ENCODE peak calls at places on chromosomes 6 and 20, in four cellular contexts. T is left ventricle myocardium inferior, E is right cardiac atrium, U is coronary artery. J is an unnamed sample.

GRCh38 chr20:36344517-36345132 is 38.5 kb downstream of the DLGAP4 start:
- DNase-seq in T (peak), E (peak), U (no peak), J (no peak)

GRCh38 chr6:169172435-169172834 is 81.2 kb downstream of the THBS2 start:
- DNase-seq in T (no peak), E (peak), U (peak), J (peak)

GRCh38 chr6:39377530-39377929 is 55.0 kb upstream of the KCNK16 start:
- DNase-seq in T (peak), E (peak), U (no peak), J (no peak)

GRCh38 chr20:11178946-11179654 is 505.3 kb upstream of the JAG1 start:
- DNase-seq in T (no peak), E (no peak), U (no peak), J (no peak)

GRCh38 chr6:98777762-98778161 is 56.6 kb upstream of the POU3F2 start:
- DNase-seq in T (no peak), E (no peak), U (no peak), J (no peak)

GRCh38 chr20:5095931-5096330 is 23.8 kb downstream of the PCNA start:
- DNase-seq in T (no peak), E (no peak), U (peak), J (no peak)

GRCh38 chr6:54282186-54282585 is 26.1 kb upstream of the TINAG start:
- DNase-seq in T (no peak), E (no peak), U (no peak), J (no peak)

GRCh38 chr6:154435400-154435945 is 75.0 kb downstream of the CNKSR3 start:
- DNase-seq in T (no peak), E (no peak), U (no peak), J (no peak)

GRCh38 chr20:11248691-11249178 is 574.9 kb upstream of the JAG1 start:
- DNase-seq in T (no peak), E (no peak), U (no peak), J (no peak)

GRCh38 chr6:147716434-147716833 is 207.9 kb downstream of the SAMD5 start:
- DNase-seq in T (no peak), E (no peak), U (no peak), J (no peak)

GRCh38 chr6:106186714-106187113 is 100.6 kb downstream of the PRDM1 start:
- DNase-seq in T (no peak), E (no peak), U (no peak), J (no peak)

GRCh38 chr20:49372095-49372734 is 94.4 kb upstream of the ZNFX1 start:
- DNase-seq in T (no peak), E (no peak), U (no peak), J (no peak)

GRCh38 chr6:138371720-138372119 is 6.0 kb upstream of the SMIM28 start:
- DNase-seq in T (no peak), E (no peak), U (no peak), J (no peak)

GRCh38 chr20:64053841-64054661 is 4.6 kb upstream of the SOX18 start:
- DNase-seq in T (peak), E (peak), U (no peak), J (no peak)

GRCh38 chr6:136959471-136959891 is 37.4 kb downstream of the SLC35D3 start:
- DNase-seq in T (no peak), E (no peak), U (no peak), J (no peak)

GRCh38 chr6:121733216-121733615 is 297.8 kb downstream of the GJA1 start:
- DNase-seq in T (no peak), E (no peak), U (no peak), J (no peak)

GRCh38 chr20:63968928-63969760 is 586 bp downstream of the ZNF512B start:
- DNase-seq in T (peak), E (no peak), U (no peak), J (no peak)

GRCh38 chr6:17986656-17987575 is 519 bp downstream of the KIF13A start:
- DNase-seq in T (peak), E (peak), U (peak), J (no peak)

GRCh38 chr6:36615018-36615761 is 21.0 kb downstream of the SRSF3 start:
- DNase-seq in T (no peak), E (peak), U (peak), J (no peak)

GRCh38 chr6:81204741-81205140 is 547.7 kb downstream of the TENT5A start:
- DNase-seq in T (no peak), E (no peak), U (no peak), J (no peak)

GRCh38 chr20:49824206-49824605 is 11.6 kb downstream of the SLC9A8 start:
- DNase-seq in T (no peak), E (no peak), U (no peak), J (no peak)

GRCh38 chr6:166586424-166587156 is at the start of gene RAMACL:
- DNase-seq in T (no peak), E (no peak), U (no peak), J (no peak)

GRCh38 chr6:146582857-146583256 is 15.9 kb upstream of the ADGB start:
- DNase-seq in T (peak), E (peak), U (no peak), J (no peak)

GRCh38 chr6:50025258-50025657 is 3.5 kb upstream of the DEFB110 start:
- DNase-seq in T (no peak), E (no peak), U (no peak), J (no peak)

GRCh38 chr20:62370115-62370806 is 3.1 kb upstream of the LAMA5 start:
- DNase-seq in T (no peak), E (no peak), U (no peak), J (no peak)

DNA sequence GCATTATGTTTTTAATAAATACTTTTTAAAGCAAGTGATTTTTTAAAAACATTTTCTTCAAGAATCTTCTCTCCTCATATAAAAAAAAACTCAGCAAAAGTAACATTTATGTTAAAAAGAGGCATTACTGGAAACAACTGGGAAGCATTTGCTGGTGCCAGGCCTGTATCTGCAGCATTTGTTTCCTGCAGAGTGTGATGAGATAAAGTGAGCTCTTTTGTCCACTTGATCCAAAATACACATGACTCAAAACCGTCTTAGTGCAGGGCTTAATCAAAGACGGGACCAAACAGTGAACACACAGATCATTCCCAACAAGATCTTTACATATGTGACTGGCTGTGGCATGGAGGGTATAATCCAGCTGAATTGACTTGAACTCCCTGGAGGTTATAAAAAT is 28.3 kb upstream of the RIPPLY2 start:
- DNase-seq in T (no peak), E (no peak), U (no peak), J (no peak)
- H3K4me3 ChIP-seq in T (no peak), E (no peak), U (no peak), J (no peak)

DNA sequence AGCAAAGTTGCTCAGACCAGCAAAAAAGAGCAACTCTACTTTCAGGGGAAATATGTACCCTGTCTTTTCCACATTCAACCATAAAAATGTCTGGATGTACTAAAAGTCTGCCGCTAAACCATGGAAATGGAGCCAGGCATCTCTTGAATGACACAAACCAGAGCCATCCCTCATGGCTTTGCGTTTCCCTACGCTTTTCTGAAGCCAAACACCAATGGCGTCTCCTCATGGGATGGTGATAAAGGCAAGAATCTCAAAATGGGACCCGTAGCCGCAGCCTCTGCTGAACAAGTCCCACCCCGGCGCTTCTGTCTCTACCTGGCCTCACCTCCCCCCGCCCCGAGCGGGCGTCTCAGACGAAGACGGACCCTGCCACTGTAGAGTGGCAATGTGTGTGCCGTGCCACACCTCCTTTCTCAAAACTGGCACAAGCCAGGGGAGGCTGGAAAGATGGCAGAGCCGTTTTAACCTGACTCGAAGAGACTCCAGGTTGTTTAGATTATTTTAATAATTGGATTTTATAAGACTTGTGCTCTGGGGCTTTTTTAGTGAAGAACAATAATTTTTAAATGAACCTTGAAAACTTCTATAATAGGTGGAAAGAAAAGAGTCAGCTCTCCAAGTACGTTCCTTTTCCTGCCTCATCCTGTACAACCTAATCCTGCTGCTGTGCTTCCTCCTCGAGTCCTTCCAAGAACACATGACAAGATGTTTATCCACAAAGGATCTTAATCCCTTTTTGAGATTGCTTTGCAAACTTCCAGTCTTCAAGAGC is 80.1 kb upstream of the AFDN start:
- DNase-seq in T (no peak), E (no peak), U (peak), J (no peak)
- H3K27ac ChIP-seq in T (peak), E (peak), U (no peak), J (peak)

GRCh38 chr20:24786096-24786495 is 163.0 kb upstream of the CST7 start:
- DNase-seq in T (no peak), E (no peak), U (no peak), J (no peak)

GRCh38 chr20:24787071-24787470 is 162.0 kb upstream of the CST7 start:
- DNase-seq in T (no peak), E (no peak), U (no peak), J (no peak)

GRCh38 chr20:24786646-24787045 is 162.4 kb upstream of the CST7 start:
- DNase-seq in T (no peak), E (no peak), U (no peak), J (no peak)

GRCh38 chr20:24789877-24790276 is 159.2 kb upstream of the CST7 start:
- DNase-seq in T (no peak), E (no peak), U (no peak), J (no peak)

DNA sequence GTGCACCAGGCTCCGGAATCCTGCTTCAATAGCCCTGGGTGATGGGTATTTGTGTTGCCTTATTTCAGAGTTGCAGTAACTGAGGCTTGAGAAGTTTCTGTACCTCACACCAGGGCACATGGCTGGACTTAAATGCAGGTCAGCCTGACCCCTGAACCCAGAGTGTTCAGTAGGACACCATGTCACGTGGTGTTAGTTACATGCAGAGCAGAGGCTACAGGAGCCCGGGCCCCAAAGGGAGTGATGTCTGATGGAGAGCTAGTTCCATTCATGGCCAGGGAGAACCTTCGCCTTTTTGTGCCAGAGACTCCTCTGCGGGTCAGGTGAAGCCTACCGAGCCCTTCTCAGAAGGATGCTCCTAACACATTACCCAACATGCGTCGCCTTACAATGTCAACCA is 161.4 kb upstream of the CST7 start:
- DNase-seq in T (no peak), E (no peak), U (no peak), J (no peak)
- H3K4me3 ChIP-seq in T (no peak), E (no peak), U (no peak), J (no peak)

DNA sequence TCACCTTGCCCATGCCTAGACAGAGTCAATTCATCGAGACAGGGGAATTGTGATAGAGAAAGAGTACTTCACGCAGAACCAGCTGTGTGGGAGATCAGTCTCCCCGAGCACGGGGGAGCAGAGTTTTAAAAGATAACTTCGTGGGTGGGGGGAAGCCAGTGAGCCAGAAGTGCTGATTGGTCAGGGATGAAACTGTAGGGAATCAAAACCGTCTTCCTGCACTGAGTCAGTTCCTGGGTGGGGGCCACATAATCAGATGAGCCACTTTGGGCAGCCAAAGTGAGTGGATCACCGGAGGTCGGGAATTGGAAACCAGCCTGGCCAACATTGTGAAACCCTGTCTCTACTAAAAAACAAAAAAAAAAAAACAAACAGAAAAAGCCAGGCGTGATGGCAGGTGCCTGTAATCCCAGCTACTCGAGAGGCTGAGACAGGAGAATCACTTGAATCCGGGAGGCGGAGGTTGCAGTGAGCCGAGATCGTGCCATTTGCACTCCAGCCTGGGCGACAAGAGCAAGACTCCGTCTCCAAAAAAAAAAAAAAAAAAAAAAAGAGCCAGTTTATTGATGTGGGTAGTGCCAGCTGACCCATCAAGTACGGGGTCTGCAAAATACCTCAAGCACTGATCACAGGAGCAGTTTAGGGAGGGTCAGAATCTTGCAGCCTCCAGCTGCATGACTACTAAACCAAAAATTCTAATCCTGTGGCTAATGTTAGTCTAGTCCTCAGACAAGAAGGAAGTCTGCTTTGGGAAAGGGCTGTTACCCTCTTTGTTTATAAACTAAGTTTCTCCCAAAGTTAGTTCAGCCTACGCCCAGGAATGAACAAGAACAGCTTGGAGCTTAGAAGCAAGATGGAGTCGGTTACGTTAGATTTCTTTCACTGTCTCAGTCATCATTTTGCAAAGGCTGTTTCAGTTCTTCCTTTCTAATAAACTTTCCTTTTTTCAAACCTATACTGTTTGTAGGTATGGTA is 3.9 kb upstream of the TRIM39 start:
- DNase-seq in T (no peak), E (peak), U (no peak), J (no peak)
- H3K27ac ChIP-seq in T (no peak), E (no peak), U (no peak), J (no peak)

DNA sequence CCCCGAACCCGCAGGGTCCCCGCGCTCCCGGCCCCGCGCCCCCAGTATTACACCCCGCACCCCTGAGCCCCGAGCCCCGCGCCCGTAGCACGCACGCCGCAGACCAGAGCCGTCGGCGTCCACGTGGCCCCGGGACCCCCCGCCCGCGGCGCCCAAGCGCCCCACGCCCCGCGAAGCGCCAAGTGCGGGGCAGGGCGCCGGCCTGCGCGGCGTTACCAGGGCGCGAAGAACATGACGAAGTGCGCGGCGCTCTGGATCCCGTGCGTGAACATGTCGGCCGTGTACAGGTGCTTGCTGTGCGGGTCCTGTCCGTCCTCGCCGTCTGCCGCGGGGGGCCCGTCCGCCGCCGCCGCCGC is 312 bp downstream of the TXNDC5 start:
- DNase-seq in T (no peak), E (no peak), U (peak), J (no peak)
- H3K4me3 ChIP-seq in T (peak), E (peak), U (peak), J (peak)

DNA sequence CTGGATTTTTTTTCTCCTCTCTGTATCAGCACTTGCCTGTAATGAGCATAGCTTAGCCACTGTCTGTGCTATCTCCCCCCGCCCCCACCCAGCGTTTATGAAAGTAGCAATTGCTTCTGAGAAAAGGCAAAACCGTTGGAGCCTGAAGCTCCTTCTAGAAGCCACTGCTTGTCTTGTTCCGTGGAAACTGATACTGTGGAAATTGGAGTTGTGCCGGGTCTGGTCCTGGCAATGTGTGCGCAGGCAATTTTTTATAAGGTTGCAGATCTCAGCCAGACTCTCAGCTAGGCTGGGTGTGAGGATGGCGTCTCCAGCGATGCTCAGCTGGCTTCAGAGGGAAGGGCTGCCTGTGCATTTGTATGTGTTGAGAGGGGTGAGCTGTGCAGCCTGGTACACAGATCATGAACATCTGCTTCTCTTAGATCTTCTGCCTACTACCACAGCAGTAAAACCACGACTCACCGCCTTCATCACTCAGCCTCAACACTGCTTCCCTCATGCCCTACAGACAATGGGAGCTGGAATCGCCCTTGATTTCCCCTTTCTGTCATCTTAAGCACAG is 72.4 kb upstream of the GTSF1L start:
- DNase-seq in T (no peak), E (no peak), U (no peak), J (no peak)
- H3K27ac ChIP-seq in T (no peak), E (no peak), U (no peak), J (no peak)

GRCh38 chr6:145138469-145139185 is 596.7 kb downstream of the EPM2A start:
- DNase-seq in T (no peak), E (no peak), U (no peak), J (no peak)
- H3K4me3 ChIP-seq in T (no peak), E (no peak), U (no peak), J (no peak)

GRCh38 chr6:57283096-57283495 is 34.3 kb upstream of the PRIM2 start:
- DNase-seq in T (no peak), E (no peak), U (no peak), J (no peak)

GRCh38 chr6:57278570-57278969 is 38.9 kb upstream of the PRIM2 start:
- DNase-seq in T (no peak), E (no peak), U (no peak), J (no peak)

DNA sequence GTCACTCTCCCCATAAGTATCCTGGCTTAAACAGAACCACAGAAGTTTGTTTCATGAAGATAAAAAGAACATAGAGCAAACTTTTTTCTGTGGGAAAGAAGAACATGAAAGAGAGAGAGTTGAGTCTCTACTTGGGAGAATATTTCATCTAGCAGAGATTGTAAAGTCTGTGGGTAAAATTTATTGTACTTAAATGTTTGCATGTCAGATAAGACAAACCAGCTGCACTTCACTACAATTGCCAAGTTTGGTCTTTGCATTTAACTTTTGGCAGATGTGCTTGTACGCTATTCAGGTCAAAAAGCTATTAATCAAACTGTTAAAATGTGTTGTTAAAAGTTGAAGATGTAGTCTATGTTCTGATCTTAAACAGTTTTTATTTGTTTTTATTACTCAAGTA is 33.4 kb upstream of the PRIM2 start:
- DNase-seq in T (no peak), E (no peak), U (no peak), J (no peak)
- H3K27ac ChIP-seq in T (no peak), E (no peak), U (no peak), J (no peak)

J was measured in vagina.